ENCODE peak calls at places on chromosomes 5 and 9, in seven cellular contexts. C, A, Y, W, M, G and B are unnamed samples.
A peak's percentile ranks its signal among the peaks of the same experiment; 100 is the strongest.

GRCh38 chr9:110753734-110754231 is 85.2 kb downstream of the MUSK start:
- DNase-seq in C (no peak), A (no peak), Y (no peak), W (peak; percentile 55), M (no peak), G (no peak), B (no peak)

GRCh38 chr5:91206103-91206502 is 177.0 kb downstream of the ARRDC3 start:
- DNase-seq in C (no peak), A (no peak), Y (no peak), W (no peak), M (no peak), G (no peak), B (no peak)

GRCh38 chr9:18189876-18190670 is 283.9 kb upstream of the ADAMTSL1 start:
- DNase-seq in C (no peak), A (no peak), Y (no peak), W (no peak), M (no peak), G (no peak), B (no peak)

GRCh38 chr5:52150501-52150900 is 637.2 kb upstream of the ITGA1 start:
- DNase-seq in C (no peak), A (no peak), Y (no peak), W (no peak), M (no peak), G (no peak), B (no peak)

GRCh38 chr5:61563401-61563800 is 231.3 kb downstream of the ZSWIM6 start:
- DNase-seq in C (no peak), A (no peak), Y (no peak), W (no peak), M (no peak), G (no peak), B (no peak)

GRCh38 chr5:58582004-58582403 is 871 bp upstream of the RAB3C start:
- DNase-seq in C (no peak), A (no peak), Y (no peak), W (no peak), M (no peak), G (no peak), B (peak; percentile 22)

GRCh38 chr9:124145903-124146575 is 111.7 kb upstream of the NEK6 start:
- DNase-seq in C (no peak), A (no peak), Y (no peak), W (no peak), M (no peak), G (no peak), B (no peak)

GRCh38 chr5:76694317-76694716 is 21.6 kb upstream of the F2R start:
- DNase-seq in C (no peak), A (no peak), Y (no peak), W (no peak), M (no peak), G (no peak), B (no peak)

GRCh38 chr9:4829956-4830355 is 37.2 kb downstream of the RCL1 start:
- DNase-seq in C (no peak), A (no peak), Y (no peak), W (peak; percentile 49), M (no peak), G (no peak), B (no peak)

GRCh38 chr9:113352411-113352810 is 3.1 kb downstream of the BSPRY start:
- DNase-seq in C (no peak), A (no peak), Y (no peak), W (no peak), M (no peak), G (no peak), B (no peak)

GRCh38 chr5:114362197-114362976 is 517 bp downstream of the KCNN2 start:
- DNase-seq in C (peak; percentile 72), A (peak; percentile 6), Y (peak; percentile 19), W (peak; percentile 42), M (no peak), G (no peak), B (peak; percentile 47)

GRCh38 chr9:121500165-121500478 is 478 bp upstream of the GGTA1 start:
- DNase-seq in C (no peak), A (no peak), Y (no peak), W (no peak), M (no peak), G (no peak), B (no peak)

GRCh38 chr5:150642567-150642927 is 2.1 kb downstream of the SYNPO start:
- DNase-seq in C (peak; percentile 90), A (peak; percentile 83), Y (no peak), W (peak; percentile 95), M (no peak), G (peak; percentile 94), B (no peak)

GRCh38 chr5:169064093-169064492 is 236.8 kb downstream of the SLIT3 start:
- DNase-seq in C (no peak), A (no peak), Y (no peak), W (peak; percentile 18), M (no peak), G (no peak), B (no peak)

GRCh38 chr5:78627175-78627574 is 21.4 kb downstream of the LHFPL2 start:
- DNase-seq in C (no peak), A (no peak), Y (no peak), W (no peak), M (no peak), G (peak; percentile 13), B (no peak)

GRCh38 chr5:80990527-80990926 is 30.4 kb downstream of the RASGRF2 start:
- DNase-seq in C (no peak), A (no peak), Y (no peak), W (no peak), M (no peak), G (no peak), B (no peak)